ENCODE peak calls at places on chromosomes 4 and X, in eight cellular contexts. One of them, this sample, is unnamed. For H3K4me1, the result is how much of the 10 kb centered on the place peaks cover.

GRCh38 chr4:169030575-169030982 is 20.5 kb upstream of the CBR4 start:
- DNase-seq in mesendoderm: peak
- DNase-seq in MM.1S: no peak
- DNase-seq in colonic mucosa: no peak
- DNase-seq in Karpas-422: no peak
- DNase-seq in HepG2: peak
- DNase-seq in upper lobe of right lung: no peak
- DNase-seq in uterus: no peak
- DNase-seq in this sample: no peak

GRCh38 chrX:1294301-1295067 is 25.9 kb downstream of the CSF2RA start:
- DNase-seq in colonic mucosa: no peak
- DNase-seq in Karpas-422: no peak
- DNase-seq in mesendoderm: no peak
- DNase-seq in upper lobe of right lung: no peak
- DNase-seq in HepG2: no peak
- DNase-seq in MM.1S: no peak
- DNase-seq in uterus: no peak
- DNase-seq in this sample: no peak

GRCh38 chrX:639151-639550 is 8.6 kb downstream of the SHOX start:
- DNase-seq in upper lobe of right lung: no peak
- DNase-seq in MM.1S: no peak
- DNase-seq in Karpas-422: no peak
- DNase-seq in HepG2: no peak
- DNase-seq in uterus: no peak
- DNase-seq in mesendoderm: no peak
- DNase-seq in colonic mucosa: no peak
- DNase-seq in this sample: no peak

GRCh38 chr4:159400782-159401712 is 298.2 kb downstream of the RAPGEF2 start:
- DNase-seq in colonic mucosa: no peak
- DNase-seq in HepG2: no peak
- DNase-seq in Karpas-422: no peak
- DNase-seq in upper lobe of right lung: no peak
- DNase-seq in MM.1S: no peak
- DNase-seq in mesendoderm: no peak
- DNase-seq in uterus: no peak
- DNase-seq in this sample: no peak

GRCh38 chr4:24965627-24966026 is 52.8 kb upstream of the CCDC149 start:
- DNase-seq in colonic mucosa: no peak
- DNase-seq in Karpas-422: peak
- DNase-seq in upper lobe of right lung: no peak
- DNase-seq in MM.1S: no peak
- DNase-seq in uterus: no peak
- DNase-seq in HepG2: no peak
- DNase-seq in mesendoderm: peak
- DNase-seq in this sample: no peak

GRCh38 chrX:111095974-111096870 is at the start of gene PAK3:
- DNase-seq in HepG2: no peak
- DNase-seq in MM.1S: peak
- DNase-seq in upper lobe of right lung: peak
- DNase-seq in uterus: peak
- DNase-seq in mesendoderm: peak
- DNase-seq in colonic mucosa: peak
- DNase-seq in Karpas-422: no peak
- DNase-seq in this sample: peak

GRCh38 chrX:133670394-133670793 is 255.1 kb upstream of the GPC4 start:
- DNase-seq in colonic mucosa: peak
- DNase-seq in upper lobe of right lung: no peak
- DNase-seq in mesendoderm: peak
- DNase-seq in Karpas-422: peak
- DNase-seq in MM.1S: peak
- DNase-seq in uterus: no peak
- DNase-seq in HepG2: no peak
- DNase-seq in this sample: peak

GRCh38 chrX:38857736-38858432 is 56.6 kb downstream of the MID1IP1 start:
- DNase-seq in MM.1S: no peak
- DNase-seq in upper lobe of right lung: no peak
- DNase-seq in uterus: no peak
- DNase-seq in mesendoderm: peak
- DNase-seq in colonic mucosa: no peak
- DNase-seq in HepG2: no peak
- DNase-seq in Karpas-422: no peak
- DNase-seq in this sample: no peak

GRCh38 chrX:72100051-72100755 is 31.5 kb downstream of the RTL5 start:
- DNase-seq in MM.1S: no peak
- DNase-seq in colonic mucosa: no peak
- DNase-seq in HepG2: no peak
- DNase-seq in upper lobe of right lung: no peak
- DNase-seq in uterus: no peak
- DNase-seq in Karpas-422: no peak
- DNase-seq in mesendoderm: no peak
- DNase-seq in this sample: no peak

GRCh38 chr4:68368566-68369473 is 18.9 kb upstream of the YTHDC1 start:
- DNase-seq in mesendoderm: no peak
- DNase-seq in HepG2: no peak
- DNase-seq in Karpas-422: no peak
- DNase-seq in MM.1S: no peak
- DNase-seq in upper lobe of right lung: no peak
- DNase-seq in colonic mucosa: no peak
- DNase-seq in uterus: no peak
- DNase-seq in this sample: no peak

GRCh38 chr4:99200148-99200547 is 18.9 kb downstream of the ADH6 start:
- DNase-seq in MM.1S: no peak
- DNase-seq in Karpas-422: no peak
- DNase-seq in upper lobe of right lung: no peak
- DNase-seq in uterus: no peak
- DNase-seq in HepG2: no peak
- DNase-seq in mesendoderm: no peak
- DNase-seq in colonic mucosa: no peak
- DNase-seq in this sample: no peak

GRCh38 chr4:163748474-163748873 is 254.0 kb downstream of the TMA16 start:
- DNase-seq in uterus: no peak
- DNase-seq in MM.1S: no peak
- DNase-seq in mesendoderm: no peak
- DNase-seq in colonic mucosa: no peak
- DNase-seq in HepG2: no peak
- DNase-seq in Karpas-422: no peak
- DNase-seq in upper lobe of right lung: no peak
- DNase-seq in this sample: peak

GRCh38 chr4:184506527-184507121 is 32.3 kb upstream of the IRF2 start:
- DNase-seq in HepG2: peak
- DNase-seq in colonic mucosa: no peak
- DNase-seq in mesendoderm: peak
- DNase-seq in upper lobe of right lung: no peak
- DNase-seq in uterus: no peak
- DNase-seq in MM.1S: peak
- DNase-seq in Karpas-422: peak
- DNase-seq in this sample: no peak

GRCh38 chr4:186946682-186947294 is 223.1 kb upstream of the FAT1 start:
- DNase-seq in colonic mucosa: peak
- DNase-seq in upper lobe of right lung: no peak
- DNase-seq in Karpas-422: peak
- DNase-seq in uterus: no peak
- DNase-seq in mesendoderm: peak
- DNase-seq in MM.1S: no peak
- DNase-seq in HepG2: peak
- DNase-seq in this sample: peak

GRCh38 chr4:102610007-102610406 is 108.8 kb downstream of the NFKB1 start:
- DNase-seq in HepG2: no peak
- DNase-seq in upper lobe of right lung: no peak
- DNase-seq in uterus: no peak
- DNase-seq in colonic mucosa: no peak
- DNase-seq in MM.1S: no peak
- DNase-seq in Karpas-422: peak
- DNase-seq in mesendoderm: no peak
- DNase-seq in this sample: no peak

GRCh38 chr4:133483600-133484246 is 334.6 kb downstream of the PCDH10 start:
- DNase-seq in colonic mucosa: no peak
- DNase-seq in mesendoderm: peak
- DNase-seq in Karpas-422: no peak
- DNase-seq in upper lobe of right lung: no peak
- DNase-seq in HepG2: peak
- DNase-seq in uterus: no peak
- DNase-seq in MM.1S: no peak
- DNase-seq in this sample: no peak

GRCh38 chr4:64121803-64122202 is 287.4 kb downstream of the TECRL start:
- DNase-seq in uterus: no peak
- DNase-seq in colonic mucosa: no peak
- DNase-seq in upper lobe of right lung: no peak
- DNase-seq in mesendoderm: no peak
- DNase-seq in MM.1S: no peak
- DNase-seq in HepG2: no peak
- DNase-seq in Karpas-422: no peak
- DNase-seq in this sample: no peak

GRCh38 chrX:23742174-23742692 is 843 bp downstream of the ACOT9 start:
- DNase-seq in mesendoderm: peak
- DNase-seq in upper lobe of right lung: no peak
- DNase-seq in MM.1S: peak
- DNase-seq in uterus: peak
- DNase-seq in Karpas-422: peak
- DNase-seq in HepG2: peak
- DNase-seq in colonic mucosa: peak
- DNase-seq in this sample: peak

GRCh38 chrX:10126044-10126443 is 30.7 kb upstream of the CLCN4 start:
- DNase-seq in HepG2: no peak
- DNase-seq in MM.1S: no peak
- DNase-seq in Karpas-422: no peak
- DNase-seq in mesendoderm: no peak
- DNase-seq in upper lobe of right lung: no peak
- DNase-seq in uterus: no peak
- DNase-seq in colonic mucosa: no peak
- DNase-seq in this sample: no peak

DNA sequence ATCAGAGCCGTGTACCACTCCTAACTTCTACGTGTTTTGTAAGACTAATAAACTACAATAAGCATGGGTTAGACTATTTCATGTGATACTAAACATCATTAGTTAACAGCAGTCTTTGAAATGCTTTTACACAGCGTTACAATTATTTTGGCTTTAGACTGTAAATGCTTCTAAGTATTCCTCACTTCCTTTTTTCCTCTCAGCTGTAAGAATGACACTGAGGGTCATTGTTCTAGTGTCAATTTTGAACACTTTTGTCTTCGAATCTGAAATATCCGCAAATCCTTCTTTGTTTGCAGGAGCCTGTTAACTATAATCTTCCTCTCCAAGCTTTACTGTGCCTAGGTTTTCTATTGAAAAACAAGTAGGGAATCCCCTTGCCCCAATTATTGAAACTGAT is 1.5 kb downstream of the ABCE1 start:
- DNase-seq in mesendoderm: no peak
- DNase-seq in Karpas-422: peak
- DNase-seq in colonic mucosa: no peak
- DNase-seq in HepG2: peak
- DNase-seq in upper lobe of right lung: no peak
- DNase-seq in MM.1S: peak
- DNase-seq in uterus: no peak
- DNase-seq in this sample: peak
- H3K4me1 ChIP-seq in mesendoderm: under half
- H3K4me1 ChIP-seq in Karpas-422: under half
- H3K4me1 ChIP-seq in colonic mucosa: under half
- H3K4me1 ChIP-seq in HepG2: under half
- H3K4me1 ChIP-seq in upper lobe of right lung: under half
- H3K4me1 ChIP-seq in MM.1S: under half
- H3K4me1 ChIP-seq in uterus: under half
- H3K4me1 ChIP-seq in this sample: under half

GRCh38 chr4:82044141-82044993 is 329.4 kb downstream of the HNRNPD start:
- DNase-seq in Karpas-422: no peak
- DNase-seq in colonic mucosa: peak
- DNase-seq in upper lobe of right lung: peak
- DNase-seq in uterus: peak
- DNase-seq in HepG2: no peak
- DNase-seq in MM.1S: no peak
- DNase-seq in mesendoderm: peak
- DNase-seq in this sample: peak
- H3K4me3 ChIP-seq in Karpas-422: no peak
- H3K4me3 ChIP-seq in colonic mucosa: peak
- H3K4me3 ChIP-seq in upper lobe of right lung: peak
- H3K4me3 ChIP-seq in uterus: peak
- H3K4me3 ChIP-seq in HepG2: no peak
- H3K4me3 ChIP-seq in MM.1S: no peak
- H3K4me3 ChIP-seq in mesendoderm: peak
- H3K4me3 ChIP-seq in this sample: peak

GRCh38 chrX:22404297-22404696 is 131.6 kb downstream of the CBLL2 start:
- DNase-seq in MM.1S: no peak
- DNase-seq in HepG2: no peak
- DNase-seq in colonic mucosa: no peak
- DNase-seq in mesendoderm: no peak
- DNase-seq in uterus: no peak
- DNase-seq in Karpas-422: no peak
- DNase-seq in upper lobe of right lung: no peak
- DNase-seq in this sample: no peak

GRCh38 chrX:22406332-22406731 is 133.6 kb downstream of the CBLL2 start:
- DNase-seq in uterus: no peak
- DNase-seq in HepG2: no peak
- DNase-seq in colonic mucosa: no peak
- DNase-seq in MM.1S: no peak
- DNase-seq in mesendoderm: no peak
- DNase-seq in Karpas-422: no peak
- DNase-seq in upper lobe of right lung: no peak
- DNase-seq in this sample: no peak

DNA sequence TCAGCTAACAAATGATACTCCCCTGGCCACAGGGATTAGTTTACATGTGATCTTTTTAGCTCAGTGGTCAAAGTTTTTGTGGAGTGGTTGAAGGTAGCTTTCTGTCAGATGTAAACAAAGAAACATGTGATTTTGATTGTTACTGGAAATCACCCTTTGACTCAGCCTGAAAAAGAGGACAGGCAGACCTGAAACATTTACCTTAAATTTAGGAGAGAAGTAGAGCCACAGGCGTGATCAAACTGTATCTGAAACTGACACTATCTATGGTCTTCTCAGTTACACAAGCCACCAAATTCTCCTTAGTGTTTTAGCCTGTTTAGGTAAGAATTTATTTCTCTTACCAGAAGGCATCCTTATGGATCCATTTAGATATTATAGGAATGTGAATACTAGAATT is 136.7 kb downstream of the CBLL2 start:
- DNase-seq in HepG2: no peak
- DNase-seq in upper lobe of right lung: no peak
- DNase-seq in mesendoderm: no peak
- DNase-seq in uterus: no peak
- DNase-seq in colonic mucosa: no peak
- DNase-seq in Karpas-422: no peak
- DNase-seq in MM.1S: peak
- DNase-seq in this sample: no peak
- H3K27ac ChIP-seq in HepG2: no peak
- H3K27ac ChIP-seq in upper lobe of right lung: no peak
- H3K27ac ChIP-seq in mesendoderm: no peak
- H3K27ac ChIP-seq in uterus: no peak
- H3K27ac ChIP-seq in colonic mucosa: no peak
- H3K27ac ChIP-seq in Karpas-422: no peak
- H3K27ac ChIP-seq in MM.1S: no peak
- H3K27ac ChIP-seq in this sample: no peak

DNA sequence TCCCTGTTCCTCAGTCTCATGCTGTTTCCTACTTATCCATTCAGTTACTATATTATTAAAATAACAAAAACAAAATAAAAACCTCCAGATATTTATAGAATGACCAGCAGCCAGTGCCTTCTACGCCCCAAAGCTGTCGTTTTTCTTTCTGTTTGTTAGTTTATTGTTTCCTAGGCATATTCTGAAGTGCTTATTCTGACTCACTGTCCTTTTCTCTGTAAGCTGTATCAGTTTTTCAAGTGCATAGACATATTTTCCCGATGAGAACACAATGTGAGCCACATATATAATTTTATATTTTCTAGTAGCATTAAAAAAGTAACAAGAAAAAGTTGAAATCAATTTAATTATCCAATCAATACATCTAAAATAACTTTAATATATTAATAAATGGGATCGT is 2158.6 kb upstream of the TENM3 start:
- DNase-seq in MM.1S: no peak
- DNase-seq in upper lobe of right lung: no peak
- DNase-seq in Karpas-422: no peak
- DNase-seq in colonic mucosa: no peak
- DNase-seq in mesendoderm: no peak
- DNase-seq in uterus: no peak
- DNase-seq in HepG2: no peak
- DNase-seq in this sample: no peak
- H3K4me1 ChIP-seq in MM.1S: under half
- H3K4me1 ChIP-seq in upper lobe of right lung: under half
- H3K4me1 ChIP-seq in Karpas-422: under half
- H3K4me1 ChIP-seq in colonic mucosa: under half
- H3K4me1 ChIP-seq in mesendoderm: under half
- H3K4me1 ChIP-seq in uterus: under half
- H3K4me1 ChIP-seq in HepG2: under half
- H3K4me1 ChIP-seq in this sample: under half